ENCODE peak calls at places on chromosome 7, in six cellular contexts. P is A549, Q is gastrocnemius medialis, F is IMR-90, L is HCT116, W is transverse colon. C is an unnamed sample. For H3K4me1, the result is how much of the 10 kb centered on the place peaks cover.

GRCh38 chr7:139950881-139951525 is 111.7 kb downstream of the PARP12 start:
- DNase-seq in P (peak), L (no peak), W (no peak), F (no peak), Q (no peak), C (no peak)

GRCh38 chr7:75638607-75639070 is 100.1 kb downstream of the HIP1 start:
- DNase-seq in Q (no peak), L (no peak), P (no peak), W (peak), F (peak), C (peak)

GRCh38 chr7:117217636-117218035 is 105.2 kb downstream of the WNT2 start:
- DNase-seq in F (peak), P (no peak), Q (no peak), L (no peak), W (no peak), C (no peak)

GRCh38 chr7:23346316-23346715 is 47.2 kb downstream of the MALSU1 start:
- DNase-seq in F (no peak), Q (no peak), W (no peak), P (no peak), L (no peak), C (no peak)

GRCh38 chr7:115997221-115997620 is 33.3 kb downstream of the TFEC start:
- DNase-seq in L (no peak), W (no peak), F (no peak), Q (no peak), P (no peak), C (no peak)

GRCh38 chr7:76086070-76086469 is 38.2 kb downstream of the MDH2 start:
- DNase-seq in L (no peak), P (no peak), Q (no peak), F (peak), W (no peak), C (no peak)

GRCh38 chr7:139246905-139247304 is 15.9 kb downstream of the UBN2 start:
- DNase-seq in W (no peak), P (no peak), Q (peak), L (no peak), F (peak), C (no peak)

GRCh38 chr7:21675255-21675654 is 132.4 kb downstream of the DNAH11 start:
- DNase-seq in F (no peak), Q (no peak), W (no peak), L (no peak), P (no peak), C (no peak)

GRCh38 chr7:47715631-47716068 is 133.7 kb upstream of the TNS3 start:
- DNase-seq in L (no peak), Q (no peak), F (no peak), P (no peak), W (no peak), C (no peak)

GRCh38 chr7:144439717-144440116 is 36.2 kb upstream of the NOBOX start:
- DNase-seq in F (no peak), Q (no peak), P (no peak), L (no peak), W (no peak), C (no peak)

GRCh38 chr7:47827321-47827720 is 120.9 kb downstream of the PKD1L1 start:
- DNase-seq in F (no peak), W (no peak), P (no peak), L (no peak), Q (no peak), C (no peak)

GRCh38 chr7:11210374-11210773 is 236.7 kb downstream of the PHF14 start:
- DNase-seq in Q (no peak), P (no peak), F (no peak), L (no peak), W (no peak), C (no peak)

GRCh38 chr7:122847871-122848473 is 38.3 kb downstream of the CADPS2 start:
- DNase-seq in F (no peak), Q (no peak), W (no peak), P (no peak), L (no peak), C (no peak)

GRCh38 chr7:156560075-156560474 is 80.5 kb upstream of the RNF32 start:
- DNase-seq in W (no peak), L (no peak), Q (no peak), F (no peak), P (peak), C (no peak)

GRCh38 chr7:2760098-2760889 is 72.3 kb downstream of the AMZ1 start:
- DNase-seq in W (peak), Q (peak), P (peak), F (peak), L (peak), C (no peak)

GRCh38 chr7:83001362-83002040 is 161.2 kb downstream of the PCLO start:
- DNase-seq in F (no peak), W (no peak), L (no peak), Q (no peak), P (no peak), C (no peak)

GRCh38 chr7:123752534-123752933 is 3.7 kb upstream of the WASL start:
- DNase-seq in W (no peak), F (no peak), L (no peak), P (no peak), Q (no peak), C (no peak)

GRCh38 chr7:110224643-110225042 is 866.3 kb upstream of the LRRN3 start:
- DNase-seq in W (no peak), P (peak), L (no peak), Q (no peak), F (peak), C (no peak)

GRCh38 chr7:123622660-123623386 is 21.2 kb downstream of the ASB15 start:
- DNase-seq in P (no peak), W (peak), Q (peak), F (no peak), L (no peak), C (no peak)

GRCh38 chr7:17787257-17787656 is 153.0 kb downstream of the SNX13 start:
- DNase-seq in W (no peak), P (no peak), F (no peak), Q (no peak), L (no peak), C (no peak)

GRCh38 chr7:155451522-155452239 is 6.2 kb upstream of the EN2 start:
- DNase-seq in F (no peak), P (no peak), W (no peak), L (no peak), Q (no peak), C (no peak)

GRCh38 chr7:141045126-141045841 is 28.6 kb upstream of the TMEM178B start:
- DNase-seq in Q (no peak), W (no peak), P (peak), L (no peak), F (peak), C (peak)

GRCh38 chr7:105149827-105150226 is 135.8 kb downstream of the KMT2E start:
- DNase-seq in W (no peak), F (peak), Q (no peak), P (no peak), L (peak), C (no peak)

GRCh38 chr7:138477581-138477980 is 17.5 kb downstream of the TRIM24 start:
- DNase-seq in F (no peak), L (no peak), P (no peak), Q (no peak), W (no peak), C (no peak)

GRCh38 chr7:151917791-151918311 is 38.4 kb upstream of the GALNTL5 start:
- DNase-seq in Q (no peak), W (peak), L (no peak), P (peak), F (no peak), C (no peak)

GRCh38 chr7:157523766-157524421 is 187.1 kb downstream of the DNAJB6 start:
- DNase-seq in F (no peak), W (no peak), P (no peak), Q (no peak), L (no peak), C (no peak)

DNA sequence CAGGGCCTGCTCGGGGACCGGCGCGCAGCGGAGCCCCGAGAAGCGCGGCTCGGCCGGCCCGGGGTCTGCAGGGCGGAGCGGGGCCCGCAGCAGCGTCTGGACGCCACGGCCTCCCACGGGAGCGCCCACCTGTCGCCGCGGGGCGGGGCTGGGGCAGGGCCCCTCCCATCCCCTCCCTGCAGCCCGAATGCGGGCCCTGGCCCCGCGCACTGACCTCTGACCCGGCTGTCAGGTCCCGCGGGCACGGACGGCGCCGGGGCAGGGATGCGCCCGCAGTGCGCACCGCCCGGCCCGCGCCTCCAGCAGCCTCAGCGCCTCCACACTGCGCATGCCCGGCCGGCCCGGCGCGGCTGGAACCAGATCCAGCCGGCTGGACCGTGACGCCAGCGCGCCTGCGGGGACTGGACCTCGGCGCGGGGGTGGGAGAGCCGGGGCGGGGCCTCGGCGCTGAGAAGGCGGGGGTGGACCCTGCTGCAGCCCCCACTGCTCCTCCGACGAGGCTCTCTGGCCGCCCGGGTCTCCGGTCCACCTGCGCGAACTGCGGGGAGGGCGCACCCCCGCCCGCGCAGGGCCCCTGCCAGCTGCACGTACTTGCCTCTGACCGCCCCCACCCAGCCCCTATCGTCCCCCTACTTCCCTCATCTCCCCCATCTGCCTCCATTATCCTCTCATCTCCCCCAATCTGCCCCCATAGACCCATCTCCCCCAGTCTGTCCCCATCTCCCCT is 16.1 kb upstream of the GPR146 start:
- DNase-seq in P (peak), Q (peak), L (peak), W (peak), F (peak), C (peak)
- TF ChIP-seq POLR2A in P (peak), Q (peak), L (peak), W (peak), F (peak), C (peak)

GRCh38 chr7:36642010-36642409 is 82.3 kb downstream of the AOAH start:
- DNase-seq in W (no peak), P (no peak), F (no peak), L (no peak), Q (no peak), C (no peak)
- H3K4me1 ChIP-seq in W (under half), P (under half), F (under half), L (under half), Q (under half), C (under half)

DNA sequence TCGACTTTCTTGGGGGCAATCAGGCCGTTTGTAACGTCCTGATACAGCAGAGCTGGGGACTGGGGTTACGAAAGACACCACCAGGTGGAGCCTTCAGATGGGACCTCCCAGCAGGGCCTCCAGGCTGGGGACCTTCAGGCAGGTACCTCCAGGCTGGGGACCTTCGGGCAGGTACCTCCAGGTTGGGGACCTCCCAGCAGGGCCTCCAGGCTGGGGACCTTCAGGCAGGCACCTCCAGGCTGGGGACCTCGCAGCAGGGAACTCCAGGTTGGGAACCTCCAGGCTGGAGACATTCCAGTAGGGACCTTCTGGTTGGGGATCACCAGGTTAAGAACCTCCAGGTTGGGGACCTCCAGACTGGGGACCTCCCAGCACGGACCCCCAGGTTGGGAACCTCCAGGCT is 23.5 kb upstream of the GPR146 start:
- DNase-seq in F (no peak), L (no peak), Q (no peak), P (no peak), W (no peak), C (no peak)
- TF ChIP-seq CTCF in F (no peak), L (no peak), Q (no peak), P (peak), W (no peak), C (no peak)

GRCh38 chr7:142499641-142500040 is 241.8 kb upstream of the PRSS58 start:
- DNase-seq in L (no peak), F (no peak), W (no peak), P (no peak), Q (no peak), C (no peak)
- TF ChIP-seq POLR2A in L (no peak), F (no peak), W (no peak), P (no peak), Q (no peak), C (no peak)

GRCh38 chr7:149750122-149750845 is 23.1 kb downstream of the ZNF467 start:
- DNase-seq in L (no peak), P (no peak), W (no peak), Q (no peak), F (no peak), C (no peak)

GRCh38 chr7:149743481-149743880 is 29.9 kb downstream of the ZNF467 start:
- DNase-seq in W (no peak), L (no peak), F (no peak), P (no peak), Q (no peak), C (no peak)

GRCh38 chr7:149752646-149753045 is 20.7 kb downstream of the ZNF467 start:
- DNase-seq in F (no peak), P (no peak), W (no peak), L (no peak), Q (no peak), C (no peak)

GRCh38 chr7:149751058-149751775 is 22.2 kb downstream of the ZNF467 start:
- DNase-seq in F (no peak), Q (no peak), L (no peak), W (no peak), P (no peak), C (no peak)

GRCh38 chr7:149748223-149748874 is 25.0 kb downstream of the ZNF467 start:
- DNase-seq in F (no peak), W (no peak), P (peak), L (no peak), Q (no peak), C (no peak)
- H3K4me1 ChIP-seq in F (under half), W (under half), P (under half), L (under half), Q (under half), C (under half)

GRCh38 chr7:85829817-85830432 is 643.1 kb upstream of the SEMA3D start:
- DNase-seq in P (peak), W (no peak), F (peak), Q (no peak), L (no peak), C (no peak)
- TF ChIP-seq CTCF in P (peak), W (no peak), F (peak), Q (no peak), L (peak), C (peak)

DNA sequence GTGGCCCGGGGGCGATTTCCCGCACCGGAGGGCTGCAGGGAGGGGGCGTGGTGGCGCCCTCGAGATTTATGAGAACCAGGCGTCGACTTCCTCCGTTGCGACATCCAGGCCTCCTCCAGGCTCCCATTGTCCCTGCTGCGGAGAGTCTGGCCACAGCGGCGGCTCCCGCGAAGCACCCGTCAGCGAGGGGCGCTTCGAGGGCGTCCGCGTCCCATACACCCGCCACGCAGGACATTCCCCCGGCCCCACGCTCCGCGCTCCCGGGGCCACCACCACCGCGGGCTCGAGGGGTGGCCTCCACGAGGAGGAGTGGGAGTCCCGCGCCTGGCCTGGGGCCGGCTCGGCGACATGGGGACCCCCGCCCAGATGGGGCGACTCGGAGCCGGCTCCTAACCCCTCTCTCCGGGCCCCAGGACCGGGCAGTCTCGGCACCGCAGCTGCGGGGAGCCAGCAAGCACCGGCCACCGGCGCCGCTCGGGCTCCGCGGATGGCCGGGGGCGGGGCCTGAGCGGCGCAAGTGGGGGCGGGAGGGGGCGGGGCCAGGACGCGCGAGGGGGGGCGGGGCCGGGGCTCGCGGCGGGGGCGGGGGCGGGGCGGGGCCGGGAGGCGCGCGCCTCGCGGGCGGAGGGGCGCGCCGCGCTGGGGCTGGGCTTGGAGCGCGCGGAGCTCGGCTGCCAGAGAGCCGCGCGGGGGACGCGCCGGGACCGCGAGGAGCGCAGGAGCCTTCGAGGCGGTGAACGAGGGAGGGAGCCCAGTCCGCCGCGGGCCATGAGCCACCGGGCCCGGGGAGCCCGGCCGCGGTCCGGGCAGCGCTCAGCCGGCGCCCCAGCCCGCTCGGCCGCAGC is at the start of gene SH2B2:
- DNase-seq in L (no peak), Q (peak), F (peak), W (peak), P (peak), C (peak)
- TF ChIP-seq POLR2A in L (peak), Q (peak), F (peak), W (peak), P (peak), C (peak)

DNA sequence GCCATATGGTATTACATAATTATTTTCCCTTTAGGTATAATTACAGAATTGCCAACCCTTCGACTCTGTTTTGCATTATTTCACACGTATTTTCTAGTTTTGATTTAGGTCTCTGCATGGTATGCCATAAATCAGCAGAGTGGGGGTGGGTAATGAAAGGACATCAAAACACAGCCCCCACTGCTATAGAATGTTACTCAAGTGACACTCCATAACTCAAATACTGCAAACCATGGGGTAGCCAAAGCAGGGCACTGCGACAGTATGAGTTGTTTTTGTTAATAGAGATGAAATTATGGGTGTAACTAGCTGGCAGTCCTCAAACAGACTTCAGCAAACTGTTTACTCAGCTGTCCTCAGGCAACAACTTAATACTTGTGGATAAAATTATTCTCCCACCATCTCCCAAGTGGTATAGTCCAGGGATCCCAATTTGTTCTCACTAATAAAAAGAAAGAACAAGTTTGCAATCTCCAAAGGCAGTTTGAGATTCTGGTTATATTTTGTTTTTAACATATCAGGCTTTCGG is 183.5 kb downstream of the TRIL start:
- DNase-seq in F (no peak), Q (no peak), L (no peak), P (no peak), W (no peak), C (no peak)
- H3K4me1 ChIP-seq in F (under half), Q (under half), L (under half), P (under half), W (under half), C (under half)

GRCh38 chr7:29116801-29117200 is 29.5 kb downstream of the CPVL start:
- DNase-seq in L (no peak), P (no peak), F (no peak), Q (no peak), W (no peak), C (no peak)
- TF ChIP-seq CTCF in L (no peak), P (no peak), F (no peak), Q (no peak), W (no peak), C (no peak)

GRCh38 chr7:112481833-112482669 is 1.3 kb downstream of the LSMEM1 start:
- DNase-seq in W (peak), Q (peak), P (peak), F (peak), L (peak), C (peak)
- TF ChIP-seq POLR2A in W (no peak), Q (peak), P (no peak), F (no peak), L (no peak), C (no peak)

C was measured in thyroid gland.